ENCODE peak calls at places on chromosome 22, in nine cellular contexts. L, X, T, V, G, N, M, F and I are unnamed samples.

GRCh38 chr22:20032407-20032991 is 11.6 kb downstream of the TANGO2 start:
- DNase-seq in L (no peak), X (no peak), T (no peak), V (no peak), G (no peak), N (no peak), M (no peak), F (no peak), I (no peak)

GRCh38 chr22:24423519-24424000 is 3.8 kb upstream of the ADORA2A start:
- DNase-seq in L (peak; percentile 78), X (peak; percentile 81), T (peak; percentile 61), V (peak; percentile 90), G (no peak), N (peak; percentile 56), M (no peak), F (peak; percentile 73), I (peak; percentile 82)

GRCh38 chr22:23608583-23608982 is 23.5 kb downstream of the DRICH1 start:
- DNase-seq in L (no peak), X (peak; percentile 88), T (peak; percentile 27), V (no peak), G (no peak), N (no peak), M (no peak), F (peak; percentile 59), I (no peak)

GRCh38 chr22:40484906-40485660 is 114.7 kb downstream of the SGSM3 start:
- DNase-seq in L (no peak), X (no peak), T (no peak), V (no peak), G (no peak), N (no peak), M (no peak), F (no peak), I (no peak)

GRCh38 chr22:27668828-27669797 is 132.4 kb downstream of the MN1 start:
- DNase-seq in L (peak; percentile 86), X (no peak), T (peak; percentile 37), V (no peak), G (no peak), N (peak; percentile 31), M (no peak), F (peak; percentile 90), I (peak; percentile 88)

GRCh38 chr22:30628491-30628890 is 7.1 kb upstream of the SLC35E4 start:
- DNase-seq in L (no peak), X (no peak), T (no peak), V (no peak), G (no peak), N (no peak), M (no peak), F (no peak), I (no peak)

GRCh38 chr22:36763576-36763975 is 12.3 kb downstream of the IFT27 start:
- DNase-seq in L (peak; percentile 28), X (no peak), T (no peak), V (no peak), G (no peak), N (no peak), M (no peak), F (no peak), I (no peak)

GRCh38 chr22:28771195-28771791 is 1.2 kb upstream of the CCDC117 start:
- DNase-seq in L (no peak), X (no peak), T (no peak), V (no peak), G (peak; percentile 81), N (no peak), M (no peak), F (no peak), I (no peak)

GRCh38 chr22:39254789-39255298 is 10.1 kb upstream of the PDGFB start:
- DNase-seq in L (peak; percentile 71), X (no peak), T (peak; percentile 81), V (peak; percentile 90), G (no peak), N (peak; percentile 41), M (no peak), F (no peak), I (no peak)

GRCh38 chr22:31977141-31977781 is 32.9 kb downstream of the YWHAH start:
- DNase-seq in L (peak; percentile 91), X (peak; percentile 87), T (peak; percentile 77), V (peak; percentile 79), G (peak; percentile 44), N (peak; percentile 79), M (peak; percentile 55), F (peak; percentile 86), I (peak; percentile 85)

GRCh38 chr22:23722168-23722567 is 28.7 kb downstream of the ZNF70 start:
- DNase-seq in L (no peak), X (no peak), T (no peak), V (no peak), G (no peak), N (no peak), M (no peak), F (no peak), I (no peak)

GRCh38 chr22:46370584-46371373 is 35.3 kb downstream of the TRMU start:
- DNase-seq in L (peak; percentile 62), X (no peak), T (no peak), V (no peak), G (no peak), N (peak; percentile 66), M (no peak), F (peak; percentile 53), I (no peak)

GRCh38 chr22:46626911-46627805 is 7.0 kb downstream of the GRAMD4 start:
- DNase-seq in L (no peak), X (peak; percentile 41), T (no peak), V (no peak), G (peak; percentile 21), N (no peak), M (no peak), F (no peak), I (no peak)

GRCh38 chr22:36470994-36471331 is 10.5 kb downstream of the TXN2 start:
- DNase-seq in L (no peak), X (no peak), T (peak; percentile 68), V (no peak), G (no peak), N (no peak), M (no peak), F (no peak), I (no peak)

GRCh38 chr22:41888638-41889200 is 26.2 kb downstream of the SHISA8 start:
- DNase-seq in L (no peak), X (no peak), T (no peak), V (no peak), G (no peak), N (no peak), M (no peak), F (no peak), I (no peak)

GRCh38 chr22:25651332-25651731 is 86.9 kb downstream of the GRK3 start:
- DNase-seq in L (no peak), X (no peak), T (no peak), V (no peak), G (no peak), N (no peak), M (no peak), F (no peak), I (no peak)

GRCh38 chr22:30078320-30079311 is 1.6 kb upstream of the HORMAD2 start:
- DNase-seq in L (peak; percentile 16), X (no peak), T (no peak), V (peak; percentile 48), G (no peak), N (peak; percentile 17), M (no peak), F (peak; percentile 10), I (no peak)

GRCh38 chr22:33811686-33812085 is 108.6 kb downstream of the LARGE1 start:
- DNase-seq in L (no peak), X (peak; percentile 26), T (no peak), V (no peak), G (no peak), N (no peak), M (no peak), F (peak; percentile 51), I (peak; percentile 64)

GRCh38 chr22:47836957-47837356 is 1074.5 kb downstream of the TBC1D22A start:
- DNase-seq in L (no peak), X (no peak), T (no peak), V (no peak), G (no peak), N (no peak), M (no peak), F (peak; percentile 36), I (no peak)

GRCh38 chr22:37897805-37898204 is 8.3 kb upstream of the MICALL1 start:
- DNase-seq in L (no peak), X (no peak), T (no peak), V (no peak), G (no peak), N (no peak), M (no peak), F (no peak), I (no peak)

GRCh38 chr22:35589071-35589735 is 27.9 kb downstream of the MB start:
- DNase-seq in L (peak; percentile 79), X (no peak), T (no peak), V (no peak), G (no peak), N (peak; percentile 13), M (no peak), F (peak; percentile 71), I (no peak)

GRCh38 chr22:37270928-37271650 is 11.2 kb upstream of the CYTH4 start:
- DNase-seq in L (no peak), X (no peak), T (peak; percentile 55), V (no peak), G (no peak), N (no peak), M (no peak), F (no peak), I (no peak)

GRCh38 chr22:42202669-42203068 is 67.8 kb downstream of the TCF20 start:
- DNase-seq in L (no peak), X (no peak), T (no peak), V (no peak), G (no peak), N (peak; percentile 44), M (no peak), F (no peak), I (no peak)

GRCh38 chr22:50525991-50526848 is 822 bp upstream of the SCO2 start:
- DNase-seq in L (peak; percentile 88), X (peak; percentile 87), T (peak; percentile 76), V (peak; percentile 83), G (peak; percentile 59), N (peak; percentile 81), M (peak; percentile 90), F (peak; percentile 89), I (peak; percentile 91)

GRCh38 chr22:46963672-46964545 is 201.5 kb downstream of the TBC1D22A start:
- DNase-seq in L (no peak), X (no peak), T (no peak), V (no peak), G (peak; percentile 84), N (no peak), M (peak; percentile 75), F (no peak), I (no peak)

GRCh38 chr22:40176921-40177737 is 596 bp upstream of the TNRC6B start:
- DNase-seq in L (peak; percentile 61), X (peak; percentile 73), T (peak; percentile 59), V (no peak), G (no peak), N (peak; percentile 58), M (peak; percentile 10), F (peak; percentile 79), I (no peak)

GRCh38 chr22:36335621-36336020 is 52.1 kb downstream of the MYH9 start:
- DNase-seq in L (no peak), X (no peak), T (no peak), V (no peak), G (no peak), N (peak; percentile 35), M (no peak), F (no peak), I (no peak)

GRCh38 chr22:19731361-19731725 is 8.0 kb downstream of the GP1BB start:
- DNase-seq in L (no peak), X (no peak), T (no peak), V (no peak), G (no peak), N (no peak), M (no peak), F (no peak), I (no peak)

GRCh38 chr22:40808018-40808841 is 10.9 kb downstream of the SLC25A17 start:
- DNase-seq in L (no peak), X (no peak), T (peak; percentile 24), V (no peak), G (no peak), N (no peak), M (no peak), F (no peak), I (no peak)

GRCh38 chr22:22521631-22522030 is 1.6 kb upstream of the ZNF280A start:
- DNase-seq in L (no peak), X (no peak), T (no peak), V (no peak), G (no peak), N (no peak), M (no peak), F (no peak), I (no peak)

GRCh38 chr22:38724176-38724575 is 18.4 kb downstream of the GTPBP1 start:
- DNase-seq in L (no peak), X (no peak), T (no peak), V (no peak), G (no peak), N (no peak), M (no peak), F (no peak), I (no peak)